ENCODE peak calls at places on chromosome X, in nine cellular contexts. S, O, C, W, G, B, A, D and L are unnamed samples.

GRCh38 chrX:22652596-22652995 is 347.2 kb upstream of the DDX53 start:
- DNase-seq in C (peak; percentile 25), B (peak; percentile 53), W (no peak), D (no peak), G (no peak), S (no peak), O (peak; percentile 66), A (no peak), L (no peak)

GRCh38 chrX:132488092-132488749 is 617 bp downstream of the MBNL3 start:
- DNase-seq in S (no peak), G (no peak), O (no peak), C (peak; percentile 36), B (no peak), A (peak; percentile 70), W (no peak), D (no peak), L (no peak)

GRCh38 chrX:129719931-129720520 is 18.8 kb upstream of the XPNPEP2 start:
- DNase-seq in S (no peak), B (no peak), W (no peak), O (no peak), D (no peak), C (no peak), A (no peak), G (no peak), L (no peak)

GRCh38 chrX:17474892-17475291 is 99.9 kb downstream of the NHS start:
- DNase-seq in W (no peak), G (no peak), O (no peak), D (no peak), B (no peak), C (peak; percentile 69), A (no peak), S (peak; percentile 27), L (no peak)

GRCh38 chrX:143472334-143472938 is 44.8 kb downstream of the SPANXN3 start:
- DNase-seq in G (no peak), O (no peak), B (no peak), A (no peak), D (no peak), C (no peak), S (no peak), W (no peak), L (no peak)

GRCh38 chrX:105648732-105649131 is 173.6 kb upstream of the NRK start:
- DNase-seq in G (no peak), B (peak; percentile 33), O (no peak), A (no peak), D (no peak), S (no peak), W (no peak), C (no peak), L (no peak)

GRCh38 chrX:148574247-148574973 is 74.0 kb downstream of the AFF2 start:
- DNase-seq in B (no peak), O (no peak), A (peak; percentile 69), W (no peak), S (no peak), D (no peak), G (no peak), C (no peak), L (no peak)

GRCh38 chrX:4239650-4240540 is 526.4 kb upstream of the PRKX start:
- DNase-seq in A (peak; percentile 69), G (no peak), W (no peak), O (no peak), S (no peak), C (no peak), B (no peak), D (no peak), L (no peak)

GRCh38 chrX:140943513-140943912 is 58.9 kb upstream of the SPANXB1 start:
- DNase-seq in D (no peak), O (no peak), S (no peak), A (no peak), B (no peak), C (no peak), W (no peak), G (no peak), L (no peak)

GRCh38 chrX:37060999-37061398 is 52.8 kb downstream of the FAM47C start:
- DNase-seq in G (no peak), S (peak; percentile 11), W (no peak), D (no peak), C (peak; percentile 44), B (peak; percentile 63), O (peak; percentile 68), A (peak; percentile 24), L (peak; percentile 12)

GRCh38 chrX:9912341-9912740 is 54.8 kb upstream of the CLDN34 start:
- DNase-seq in A (no peak), G (no peak), S (no peak), D (no peak), W (no peak), B (peak; percentile 18), C (no peak), O (no peak), L (no peak)

GRCh38 chrX:41350150-41350975 is 16.4 kb downstream of the DDX3X start:
- DNase-seq in O (no peak), A (no peak), G (no peak), D (no peak), S (no peak), W (no peak), B (peak; percentile 15), C (peak; percentile 55), L (no peak)

GRCh38 chrX:24619647-24620046 is 27.5 kb downstream of the PCYT1B start:
- DNase-seq in O (peak; percentile 65), G (no peak), W (no peak), S (peak; percentile 5), A (no peak), C (peak; percentile 17), D (no peak), B (peak; percentile 74), L (no peak)

GRCh38 chrX:123779908-123780396 is 47.1 kb upstream of the THOC2 start:
- DNase-seq in O (peak; percentile 44), A (no peak), C (no peak), B (no peak), G (no peak), W (no peak), S (no peak), D (no peak), L (no peak)

GRCh38 chrX:112736310-112736709 is 56.6 kb upstream of the LHFPL1 start:
- DNase-seq in S (no peak), A (no peak), C (no peak), O (no peak), W (no peak), D (no peak), B (no peak), G (no peak), L (no peak)

GRCh38 chrX:112734250-112734649 is 54.5 kb upstream of the LHFPL1 start:
- DNase-seq in B (no peak), C (no peak), S (no peak), A (peak; percentile 8), O (no peak), W (peak; percentile 48), D (no peak), G (no peak), L (no peak)

GRCh38 chrX:112735147-112735546 is 55.4 kb upstream of the LHFPL1 start:
- DNase-seq in O (no peak), A (no peak), G (no peak), C (no peak), D (no peak), S (no peak), B (no peak), W (no peak), L (no peak)

GRCh38 chrX:112731793-112732192 is 52.1 kb upstream of the LHFPL1 start:
- DNase-seq in O (peak; percentile 15), D (no peak), B (no peak), G (no peak), S (no peak), W (no peak), A (peak; percentile 18), C (peak; percentile 24), L (no peak)
- TF ChIP-seq CTCF in O (peak; percentile 58), D (no peak), B (no peak), G (peak; percentile 45), S (peak; percentile 36), W (peak; percentile 13), A (peak; percentile 67), C (peak; percentile 32), L (no peak)

GRCh38 chrX:75609361-75609760 is 86.5 kb upstream of the ZDHHC15 start:
- DNase-seq in A (no peak), D (no peak), O (no peak), W (no peak), C (no peak), S (no peak), G (no peak), B (no peak), L (no peak)

DNA sequence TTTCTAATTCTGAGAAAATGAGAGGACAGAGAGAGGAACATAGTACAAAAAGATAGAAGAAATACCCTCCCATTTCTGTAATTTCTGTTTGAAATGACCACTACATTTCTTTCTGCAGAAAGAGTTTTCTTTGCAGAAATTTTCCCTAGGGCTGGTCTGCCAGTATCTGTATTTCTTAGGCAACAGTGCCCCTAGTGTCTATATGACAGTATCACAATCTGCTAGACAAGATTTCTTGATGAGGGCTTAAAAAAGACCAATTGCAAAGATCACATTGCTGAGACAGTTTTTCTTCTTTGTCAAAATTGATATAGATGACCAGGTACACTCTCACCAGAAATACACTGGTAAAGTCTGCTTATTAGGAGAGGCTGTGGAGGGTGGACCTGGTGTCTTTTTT is 81.0 kb upstream of the ZDHHC15 start:
- DNase-seq in D (no peak), G (no peak), A (peak; percentile 43), W (no peak), O (peak; percentile 45), C (peak; percentile 40), S (no peak), B (peak; percentile 28), L (peak; percentile 46)
- TF ChIP-seq CTCF in D (peak; percentile 53), G (peak; percentile 67), A (peak; percentile 72), W (peak; percentile 63), O (peak; percentile 53), C (peak; percentile 63), S (peak; percentile 56), B (peak; percentile 34), L (peak; percentile 43)

DNA sequence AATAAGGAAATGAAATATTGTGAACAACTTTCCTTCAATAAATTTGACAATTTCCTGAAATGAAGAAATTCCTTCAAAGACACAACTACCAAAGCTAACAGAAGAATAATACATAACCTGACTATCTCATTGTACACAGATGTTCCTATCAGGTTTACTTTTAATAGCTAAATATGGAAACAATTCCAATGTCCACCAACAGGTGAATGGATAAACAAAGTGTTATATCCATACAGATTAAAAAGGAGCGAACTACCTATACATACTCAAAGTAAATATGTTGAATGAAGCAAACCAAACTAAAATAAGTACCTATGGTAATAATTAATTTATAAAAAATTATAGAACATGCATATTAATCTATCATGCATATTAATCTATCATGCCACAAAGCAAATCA is 554.9 kb downstream of the PPP4R3C start:
- DNase-seq in C (no peak), S (no peak), B (no peak), G (no peak), D (no peak), O (no peak), W (no peak), A (no peak), L (no peak)
- TF ChIP-seq CTCF in C (no peak), S (no peak), B (no peak), G (no peak), D (no peak), O (no peak), W (no peak), A (no peak), L (no peak)

DNA sequence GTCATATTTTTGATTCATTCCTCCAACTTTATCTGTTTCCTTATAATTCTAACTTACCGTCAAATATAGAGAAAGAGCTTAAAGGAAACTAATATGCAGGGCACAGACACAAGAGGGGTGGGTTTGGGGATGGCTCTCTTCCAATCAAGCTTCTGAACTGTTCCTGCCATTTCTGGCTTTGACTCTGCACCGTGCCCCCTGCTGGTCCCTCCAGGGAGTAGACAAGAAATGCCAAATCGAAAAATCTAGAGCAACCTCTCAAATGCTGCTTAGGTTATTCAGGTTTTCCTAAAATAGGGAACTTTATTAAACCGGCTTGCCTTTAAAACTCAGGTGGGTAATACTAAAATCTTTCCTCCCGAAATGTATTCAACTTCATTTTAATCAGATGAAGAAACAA is 39.8 kb upstream of the VCX3A start:
- DNase-seq in W (no peak), S (no peak), G (no peak), A (peak; percentile 1), B (peak; percentile 4), D (no peak), O (no peak), C (no peak), L (no peak)
- TF ChIP-seq CTCF in W (no peak), S (no peak), G (peak; percentile 46), A (peak; percentile 53), B (no peak), D (no peak), O (no peak), C (no peak), L (peak; percentile 18)